ENCODE peak calls at places on chromosomes 6 and 20, in five cellular contexts. One of them, this sample, is unnamed.

GRCh38 chr6:158312672-158313397 is 570 bp downstream of the TULP4 start:
- DNase-seq in NCI-H2081: no peak
- DNase-seq in stomach: no peak
- DNase-seq in breast epithelium: no peak
- DNase-seq in ovary: no peak
- DNase-seq in this sample: no peak

GRCh38 chr6:41080623-41081022 is 7.8 kb downstream of the NFYA start:
- DNase-seq in stomach: no peak
- DNase-seq in NCI-H2081: no peak
- DNase-seq in breast epithelium: no peak
- DNase-seq in ovary: no peak
- DNase-seq in this sample: no peak

GRCh38 chr6:32153252-32153834 is 598 bp upstream of the PPT2 start:
- DNase-seq in ovary: peak; percentile 71
- DNase-seq in stomach: peak; percentile 28
- DNase-seq in breast epithelium: no peak
- DNase-seq in NCI-H2081: no peak
- DNase-seq in this sample: peak; percentile 42

GRCh38 chr6:46217671-46218131 is 46.9 kb upstream of the ENPP5 start:
- DNase-seq in breast epithelium: no peak
- DNase-seq in stomach: no peak
- DNase-seq in ovary: no peak
- DNase-seq in NCI-H2081: no peak
- DNase-seq in this sample: peak; percentile 47

GRCh38 chr6:122264557-122264956 is 134.9 kb upstream of the HSF2 start:
- DNase-seq in stomach: no peak
- DNase-seq in ovary: no peak
- DNase-seq in breast epithelium: no peak
- DNase-seq in NCI-H2081: no peak
- DNase-seq in this sample: no peak

GRCh38 chr6:50990750-50991446 is 172.2 kb downstream of the TFAP2B start:
- DNase-seq in stomach: no peak
- DNase-seq in ovary: no peak
- DNase-seq in NCI-H2081: no peak
- DNase-seq in breast epithelium: no peak
- DNase-seq in this sample: no peak

GRCh38 chr6:31114540-31114876 is at the start of gene PSORS1C1:
- DNase-seq in breast epithelium: peak; percentile 81
- DNase-seq in stomach: peak; percentile 83
- DNase-seq in ovary: peak; percentile 86
- DNase-seq in NCI-H2081: no peak
- DNase-seq in this sample: peak; percentile 91

GRCh38 chr6:168333039-168333438 is 13.5 kb upstream of the DACT2 start:
- DNase-seq in stomach: no peak
- DNase-seq in ovary: no peak
- DNase-seq in NCI-H2081: no peak
- DNase-seq in breast epithelium: no peak
- DNase-seq in this sample: no peak

GRCh38 chr6:169791721-169792131 is 40.3 kb downstream of the ERMARD start:
- DNase-seq in NCI-H2081: no peak
- DNase-seq in stomach: no peak
- DNase-seq in breast epithelium: no peak
- DNase-seq in ovary: no peak
- DNase-seq in this sample: no peak

GRCh38 chr20:19815553-19815991 is 57.5 kb downstream of the RIN2 start:
- DNase-seq in breast epithelium: no peak
- DNase-seq in NCI-H2081: no peak
- DNase-seq in stomach: no peak
- DNase-seq in ovary: no peak
- DNase-seq in this sample: no peak

GRCh38 chr6:337782-338464 is 45.6 kb downstream of the DUSP22 start:
- DNase-seq in stomach: no peak
- DNase-seq in ovary: no peak
- DNase-seq in NCI-H2081: no peak
- DNase-seq in breast epithelium: no peak
- DNase-seq in this sample: no peak

GRCh38 chr6:90126178-90126577 is 170.5 kb downstream of the BACH2 start:
- DNase-seq in stomach: no peak
- DNase-seq in breast epithelium: no peak
- DNase-seq in NCI-H2081: no peak
- DNase-seq in ovary: no peak
- DNase-seq in this sample: no peak

GRCh38 chr6:1190361-1190760 is 121.5 kb upstream of the FOXQ1 start:
- DNase-seq in stomach: no peak
- DNase-seq in ovary: no peak
- DNase-seq in breast epithelium: no peak
- DNase-seq in NCI-H2081: no peak
- DNase-seq in this sample: no peak

GRCh38 chr20:38199506-38200390 is 34.7 kb upstream of the TGM2 start:
- DNase-seq in ovary: no peak
- DNase-seq in breast epithelium: no peak
- DNase-seq in NCI-H2081: no peak
- DNase-seq in stomach: no peak
- DNase-seq in this sample: no peak

GRCh38 chr20:57451356-57451755 is 60.2 kb downstream of the RBM38 start:
- DNase-seq in NCI-H2081: no peak
- DNase-seq in breast epithelium: no peak
- DNase-seq in ovary: no peak
- DNase-seq in stomach: no peak
- DNase-seq in this sample: no peak

GRCh38 chr6:110688661-110689268 is 126.5 kb downstream of the CDK19 start:
- DNase-seq in stomach: peak; percentile 27
- DNase-seq in breast epithelium: no peak
- DNase-seq in NCI-H2081: no peak
- DNase-seq in ovary: no peak
- DNase-seq in this sample: no peak

GRCh38 chr6:26501482-26501986 is 1.4 kb downstream of the BTN1A1 start:
- DNase-seq in breast epithelium: peak; percentile 52
- DNase-seq in ovary: peak; percentile 53
- DNase-seq in NCI-H2081: no peak
- DNase-seq in stomach: peak; percentile 32
- DNase-seq in this sample: peak; percentile 60

GRCh38 chr20:11890331-11891080 is 27.2 kb upstream of the BTBD3 start:
- DNase-seq in stomach: peak; percentile 91
- DNase-seq in breast epithelium: peak; percentile 83
- DNase-seq in NCI-H2081: peak; percentile 96
- DNase-seq in ovary: peak; percentile 92
- DNase-seq in this sample: peak; percentile 94

GRCh38 chr6:167588181-167588919 is 238.4 kb upstream of the AFDN start:
- DNase-seq in NCI-H2081: no peak
- DNase-seq in breast epithelium: peak; percentile 30
- DNase-seq in stomach: no peak
- DNase-seq in ovary: no peak
- DNase-seq in this sample: no peak

GRCh38 chr20:58790440-58790839 is 60.3 kb downstream of the GNAS-AS1 start:
- DNase-seq in ovary: no peak
- DNase-seq in NCI-H2081: no peak
- DNase-seq in stomach: no peak
- DNase-seq in breast epithelium: no peak
- DNase-seq in this sample: no peak

GRCh38 chr6:1502041-1502440 is 107.7 kb upstream of the FOXC1 start:
- DNase-seq in breast epithelium: no peak
- DNase-seq in NCI-H2081: no peak
- DNase-seq in ovary: no peak
- DNase-seq in stomach: no peak
- DNase-seq in this sample: no peak

GRCh38 chr6:114534813-114535212 is 192.0 kb upstream of the HS3ST5 start:
- DNase-seq in stomach: no peak
- DNase-seq in breast epithelium: no peak
- DNase-seq in ovary: no peak
- DNase-seq in NCI-H2081: no peak
- DNase-seq in this sample: no peak

This sample was measured in Right ventricle myocardium superior.